ENCODE peak calls at places on chromosomes 6 and 20, in eight cellular contexts. Y is gastrocnemius medialis, R is A549, W is IMR-90, S is prostate gland, B is body of pancreas, I is esophagus squamous epithelium, Z is H1. X is an unnamed sample.

GRCh38 chr6:93580441-93580840 is 161.1 kb upstream of the EPHA7 start:
- DNase-seq in W (no peak), Y (no peak), R (no peak), S (no peak), I (no peak), Z (no peak), B (no peak), X (no peak)

GRCh38 chr20:44425923-44426322 is 49.8 kb upstream of the TTPAL start:
- DNase-seq in Y (no peak), B (no peak), S (no peak), Z (no peak), R (no peak), W (no peak), I (no peak), X (no peak)

GRCh38 chr6:36907781-36908180 is 22.0 kb downstream of the C6orf89 start:
- DNase-seq in S (peak; percentile 80), I (no peak), R (no peak), Y (no peak), W (peak; percentile 36), B (peak; percentile 90), Z (no peak), X (no peak)

GRCh38 chr6:11798096-11798495 is 19.5 kb upstream of the ADTRP start:
- DNase-seq in Z (no peak), R (no peak), S (no peak), W (no peak), B (no peak), I (no peak), Y (no peak), X (no peak)

GRCh38 chr6:36290668-36291620 is 21.1 kb downstream of the PNPLA1 start:
- DNase-seq in Y (no peak), W (no peak), B (no peak), R (peak; percentile 33), I (no peak), S (no peak), Z (no peak), X (no peak)

GRCh38 chr20:41499961-41500725 is 118.0 kb downstream of the CHD6 start:
- DNase-seq in B (no peak), R (no peak), Z (no peak), Y (no peak), W (no peak), I (no peak), S (no peak), X (no peak)

GRCh38 chr6:100339574-100340255 is 125.0 kb downstream of the SIM1 start:
- DNase-seq in Y (no peak), S (no peak), Z (no peak), R (no peak), W (peak; percentile 13), B (peak; percentile 9), I (no peak), X (no peak)

GRCh38 chr6:12748815-12749521 is 32.4 kb downstream of the PHACTR1 start:
- DNase-seq in B (no peak), I (no peak), Z (peak; percentile 84), S (no peak), W (no peak), R (no peak), Y (no peak), X (no peak)

GRCh38 chr6:157964139-157964538 is 17.5 kb upstream of the SYNJ2 start:
- DNase-seq in S (no peak), B (no peak), Y (no peak), R (no peak), I (no peak), Z (no peak), W (peak; percentile 38), X (no peak)

GRCh38 chr6:159640722-159641482 is 52.1 kb downstream of the SOD2 start:
- DNase-seq in I (no peak), S (no peak), Z (no peak), B (peak; percentile 62), W (no peak), R (no peak), Y (no peak), X (no peak)

GRCh38 chr6:159645659-159646058 is 47.4 kb downstream of the SOD2 start:
- DNase-seq in I (no peak), Z (no peak), Y (no peak), W (no peak), R (no peak), S (no peak), B (no peak), X (no peak)

GRCh38 chr6:159646136-159646535 is 46.9 kb downstream of the SOD2 start:
- DNase-seq in I (no peak), B (no peak), R (no peak), S (no peak), Y (no peak), W (peak; percentile 24), Z (no peak), X (no peak)

GRCh38 chr6:159642995-159643394 is 50.0 kb downstream of the SOD2 start:
- DNase-seq in I (no peak), Y (no peak), S (no peak), B (no peak), Z (no peak), R (no peak), W (no peak), X (no peak)

GRCh38 chr6:159640322-159640721 is 52.7 kb downstream of the SOD2 start:
- DNase-seq in I (no peak), Y (no peak), W (no peak), S (no peak), B (peak; percentile 44), Z (no peak), R (no peak), X (no peak)
- TF ChIP-seq POLR2A in I (no peak), Y (no peak), W (no peak), S (no peak), B (no peak), Z (no peak), R (no peak), X (no peak)

DNA sequence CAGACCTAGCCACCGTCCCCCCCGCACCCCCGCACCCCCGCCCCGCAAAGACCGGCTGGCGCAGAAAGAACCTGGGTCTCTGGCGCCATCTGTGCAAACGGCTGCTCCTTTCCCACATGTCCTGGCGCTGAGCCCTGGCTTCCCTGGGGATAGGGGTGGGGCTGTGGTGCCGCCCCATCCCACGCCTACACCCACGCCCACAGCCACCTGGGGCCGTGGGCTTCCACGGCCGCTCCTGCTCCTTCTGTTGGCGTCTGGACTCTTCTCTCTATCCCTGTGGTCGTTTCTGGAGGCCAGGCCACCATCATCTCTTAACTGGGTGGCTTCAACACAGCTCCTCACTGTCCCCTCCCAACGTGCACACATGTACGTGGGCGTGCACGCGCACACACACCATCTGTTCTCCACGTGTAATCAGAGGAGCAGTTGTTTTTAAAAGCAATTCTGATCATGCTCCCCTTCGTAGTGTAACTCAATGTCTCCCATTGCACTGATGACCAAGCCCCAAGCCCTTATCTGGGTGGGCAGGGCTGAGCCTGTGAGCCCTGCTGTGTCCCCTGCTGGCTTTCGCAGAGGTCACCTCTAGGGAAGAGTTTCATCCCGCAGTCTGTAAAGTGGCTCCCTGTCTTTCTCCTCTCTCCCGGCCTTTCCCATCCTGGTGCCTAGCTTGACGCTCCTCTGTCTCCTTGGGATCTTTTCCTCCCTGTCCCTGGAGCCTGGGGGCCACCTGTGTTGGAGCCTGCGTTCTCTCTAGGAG is 31.9 kb upstream of the FAM83D start:
- DNase-seq in Z (no peak), S (no peak), R (peak; percentile 21), W (no peak), I (no peak), Y (no peak), B (peak; percentile 83), X (no peak)
- H3K4me3 ChIP-seq in Z (peak overlapping the region; percentile 41), S (no peak overlapping the region), R (peak overlapping the region; percentile 37), W (no peak overlapping the region), I (no peak overlapping the region), Y (no peak overlapping the region), B (no peak overlapping the region), X (peak overlapping the region; percentile 25)

GRCh38 chr20:34872604-34873224 is at the start of gene GGT7:
- DNase-seq in R (peak; percentile 72), I (no peak), Y (peak; percentile 75), B (peak; percentile 92), S (peak; percentile 80), Z (peak; percentile 92), W (peak; percentile 69), X (peak; percentile 92)
- TF ChIP-seq POLR2A in R (peak; percentile 54), I (peak; percentile 15), Y (peak; percentile 52), B (peak; percentile 44), S (peak; percentile 50), Z (no peak), W (no peak), X (no peak)

GRCh38 chr20:23082846-23083552 is 3.1 kb downstream of the CD93 start:
- DNase-seq in W (no peak), R (no peak), Y (no peak), I (no peak), B (peak; percentile 42), Z (no peak), S (peak; percentile 30), X (no peak)
- H3K4me3 ChIP-seq in W (no peak overlapping the region), R (no peak overlapping the region), Y (peak overlapping the region; percentile 44), I (peak overlapping the region; percentile 34), B (no peak overlapping the region), Z (no peak overlapping the region), S (no peak overlapping the region), X (peak overlapping the region; percentile 43)

X was measured in suprapubic skin.